ENCODE peak calls at places on chromosomes 3 and 15, in four cellular contexts. K is GM12878, I is HepG2, P is K562. V is an unnamed sample.

GRCh38 chr15:57861805-57862586 is 155.5 kb downstream of the POLR2M start:
- DNase-seq in K (no peak), I (no peak), P (no peak), V (no peak)

GRCh38 chr3:111321786-111322185 is 220.2 kb upstream of the CD96 start:
- DNase-seq in K (no peak), I (no peak), P (no peak), V (no peak)

GRCh38 chr3:46411271-46411670 is 4.2 kb downstream of the CCRL2 start:
- DNase-seq in K (no peak), I (no peak), P (no peak), V (no peak)

GRCh38 chr15:70171224-70171886 is 73.6 kb upstream of the TLE3 start:
- DNase-seq in K (no peak), I (no peak), P (no peak), V (no peak)

GRCh38 chr15:100900136-100900894 is 18.8 kb upstream of the LRRK1 start:
- DNase-seq in K (no peak), I (no peak), P (no peak), V (no peak)

GRCh38 chr3:62554264-62554799 is 181.0 kb upstream of the FEZF2 start:
- DNase-seq in K (no peak), I (peak), P (no peak), V (peak)

GRCh38 chr3:194779729-194780224 is 94.1 kb downstream of the FAM43A start:
- DNase-seq in K (no peak), I (peak), P (no peak), V (no peak)

GRCh38 chr3:21860657-21861056 is 109.6 kb upstream of the ZNF385D start:
- DNase-seq in K (no peak), I (no peak), P (no peak), V (no peak)

GRCh38 chr3:46673151-46674030 is 20.1 kb downstream of the ALS2CL start:
- DNase-seq in K (no peak), I (no peak), P (no peak), V (no peak)

GRCh38 chr15:54353726-54354125 is 375.5 kb downstream of the UNC13C start:
- DNase-seq in K (no peak), I (no peak), P (no peak), V (no peak)

GRCh38 chr3:36852071-36852470 is 87.7 kb upstream of the DCLK3 start:
- DNase-seq in K (no peak), I (no peak), P (no peak), V (no peak)

GRCh38 chr3:63051920-63052319 is 176.7 kb upstream of the CADPS start:
- DNase-seq in K (no peak), I (no peak), P (no peak), V (no peak)

GRCh38 chr3:150391200-150391599 is 16.9 kb upstream of the TSC22D2 start:
- DNase-seq in K (no peak), I (no peak), P (peak), V (no peak)

GRCh38 chr3:133487920-133488540 is 85.5 kb upstream of the CDV3 start:
- DNase-seq in K (no peak), I (peak), P (peak), V (no peak)

GRCh38 chr3:97990624-97991277 is 18.5 kb upstream of the RIOX2 start:
- DNase-seq in K (no peak), I (no peak), P (no peak), V (no peak)

GRCh38 chr15:59886476-59886875 is 117.6 kb upstream of the FOXB1 start:
- DNase-seq in K (no peak), I (no peak), P (no peak), V (no peak)

GRCh38 chr15:99452010-99452409 is 113.8 kb upstream of the MEF2A start:
- DNase-seq in K (no peak), I (no peak), P (no peak), V (no peak)

GRCh38 chr3:47897954-47898353 is 95.0 kb downstream of the DHX30 start:
- DNase-seq in K (no peak), I (no peak), P (no peak), V (no peak)

GRCh38 chr3:94456332-94456731 is 393.5 kb downstream of the NSUN3 start:
- DNase-seq in K (no peak), I (no peak), P (no peak), V (no peak)

GRCh38 chr15:79608041-79608440 is 175.9 kb downstream of the MINAR1 start:
- DNase-seq in K (no peak), I (no peak), P (no peak), V (no peak)

GRCh38 chr3:81013360-81013759 is 748.1 kb downstream of the GBE1 start:
- DNase-seq in K (no peak), I (no peak), P (no peak), V (no peak)

GRCh38 chr3:72950801-72951200 is 45.8 kb upstream of the PPP4R2 start:
- DNase-seq in K (no peak), I (peak), P (no peak), V (no peak)

GRCh38 chr3:56916697-56917336 is 115.1 kb upstream of the ARHGEF3 start:
- DNase-seq in K (no peak), I (no peak), P (no peak), V (no peak)

GRCh38 chr3:27628029-27628750 is 93.9 kb downstream of the EOMES start:
- DNase-seq in K (no peak), I (no peak), P (no peak), V (no peak)

GRCh38 chr15:60572462-60573214 is 93.7 kb upstream of the ICE2 start:
- DNase-seq in K (no peak), I (no peak), P (no peak), V (no peak)

GRCh38 chr3:98612587-98612986 is 19.2 kb upstream of the CPOX start:
- DNase-seq in K (no peak), I (peak), P (no peak), V (no peak)

GRCh38 chr3:129764090-129764489 is 129.4 kb downstream of the TMCC1 start:
- DNase-seq in K (no peak), I (peak), P (no peak), V (no peak)

GRCh38 chr3:179640469-179640868 is 12.4 kb upstream of the USP13 start:
- DNase-seq in K (no peak), I (no peak), P (no peak), V (no peak)

DNA sequence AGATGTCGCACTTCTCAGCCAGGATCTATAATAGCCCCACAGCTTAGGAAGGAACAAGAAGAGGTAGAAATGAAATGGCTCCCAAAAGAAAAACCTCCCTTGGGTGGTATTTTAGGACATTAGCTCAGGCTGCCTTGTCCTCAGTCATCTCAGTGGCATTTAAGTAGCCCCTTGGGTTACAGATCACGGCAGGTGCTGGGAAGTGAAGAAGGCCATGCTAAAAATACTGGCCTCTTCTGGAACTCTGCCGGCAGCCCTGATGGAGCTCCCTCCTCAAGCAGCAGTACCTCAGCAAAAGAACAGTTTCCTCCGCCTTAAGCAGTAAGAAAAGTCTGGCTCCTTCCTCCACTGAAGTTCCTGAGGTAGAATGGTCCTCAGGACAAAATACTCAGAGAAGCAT is 7.3 kb upstream of the TPM1 start:
- DNase-seq in K (no peak), I (no peak), P (no peak), V (no peak)
- TF ChIP-seq FOXK2 in K (no peak), I (no peak), P (no peak), V (no peak)

DNA sequence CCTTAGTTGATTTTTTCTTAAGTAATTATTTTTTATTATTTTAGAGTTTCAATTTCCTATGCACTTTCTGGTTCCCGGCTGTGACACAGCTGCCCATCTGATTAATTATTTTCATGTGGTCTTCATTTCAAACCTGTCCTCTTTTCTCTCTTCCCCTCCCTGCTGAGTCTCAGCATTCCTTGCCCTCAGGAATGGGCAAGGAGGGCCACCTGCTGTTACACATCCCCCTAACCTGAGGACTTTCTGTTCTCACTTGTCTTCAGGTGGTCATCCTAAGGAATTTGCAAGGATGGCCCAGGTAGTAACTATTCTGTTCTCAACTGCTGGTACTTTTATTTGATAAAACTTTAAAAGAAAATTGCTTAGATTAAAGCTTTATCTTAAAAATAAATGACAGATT is 545.0 kb downstream of the OTOL1 start:
- DNase-seq in K (no peak), I (no peak), P (no peak), V (no peak)
- TF ChIP-seq BHLHE40 in K (no peak), I (no peak), P (no peak), V (no peak)

GRCh38 chr3:38548154-38548931 is 52.2 kb downstream of the EXOG start:
- DNase-seq in K (no peak), I (no peak), P (no peak), V (no peak)

GRCh38 chr3:38549486-38549885 is 53.3 kb downstream of the EXOG start:
- DNase-seq in K (no peak), I (no peak), P (no peak), V (no peak)

GRCh38 chr3:38551026-38551832 is 55.1 kb downstream of the EXOG start:
- DNase-seq in K (no peak), I (no peak), P (no peak), V (no peak)

GRCh38 chr3:38549082-38549481 is 52.9 kb downstream of the EXOG start:
- DNase-seq in K (no peak), I (no peak), P (no peak), V (no peak)

DNA sequence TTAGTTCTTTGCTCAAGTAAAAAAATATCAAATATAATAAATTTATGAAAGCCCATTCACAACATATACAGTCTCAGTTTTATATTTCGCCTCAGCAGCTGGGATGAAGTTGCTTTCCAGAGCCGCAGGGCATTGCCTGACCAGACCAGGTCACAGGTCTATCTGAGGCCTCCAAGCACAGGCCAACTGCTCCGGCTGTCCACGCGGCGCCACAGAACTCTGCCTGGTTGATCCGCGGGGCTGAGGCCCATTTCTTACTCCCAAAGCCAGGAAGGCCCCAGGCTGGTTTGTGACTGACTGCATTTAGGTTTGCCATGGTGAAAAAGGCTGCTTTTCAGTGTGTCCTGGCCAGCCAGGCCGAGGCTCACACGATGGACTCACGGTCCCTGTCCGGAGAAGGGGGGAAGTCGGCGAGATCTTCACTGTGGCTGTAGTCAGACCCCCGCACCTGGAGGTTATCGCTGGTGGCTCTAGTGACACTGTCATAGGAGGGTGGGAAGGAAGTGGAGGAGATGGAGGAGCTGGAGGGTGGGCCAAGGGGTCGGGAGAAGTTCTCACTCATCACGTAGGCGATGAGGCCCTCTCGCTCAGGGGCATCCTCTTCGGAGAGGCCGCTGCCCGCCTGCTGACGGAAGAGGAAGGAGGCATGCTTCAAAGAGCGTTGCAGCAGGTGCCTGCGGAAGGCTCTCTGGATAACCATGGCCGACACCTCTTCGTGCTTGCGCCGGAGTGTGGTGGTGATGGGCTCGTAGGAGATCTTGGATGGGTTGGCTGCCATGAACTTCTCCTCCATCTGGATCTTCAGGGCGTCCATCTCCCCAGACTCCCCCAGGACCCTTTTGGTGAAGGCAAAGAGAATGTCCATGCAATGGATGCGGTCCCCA is 54.1 kb downstream of the EXOG start:
- DNase-seq in K (no peak), I (no peak), P (no peak), V (no peak)
- TF ChIP-seq FOXK2 in K (no peak), I (no peak), P (no peak), V (no peak)

GRCh38 chr3:59766165-59766872 is 716.5 kb upstream of the CFAP20DC start:
- DNase-seq in K (no peak), I (no peak), P (no peak), V (no peak)
- TF ChIP-seq BHLHE40 in K (no peak), I (no peak), P (no peak), V (no peak)

DNA sequence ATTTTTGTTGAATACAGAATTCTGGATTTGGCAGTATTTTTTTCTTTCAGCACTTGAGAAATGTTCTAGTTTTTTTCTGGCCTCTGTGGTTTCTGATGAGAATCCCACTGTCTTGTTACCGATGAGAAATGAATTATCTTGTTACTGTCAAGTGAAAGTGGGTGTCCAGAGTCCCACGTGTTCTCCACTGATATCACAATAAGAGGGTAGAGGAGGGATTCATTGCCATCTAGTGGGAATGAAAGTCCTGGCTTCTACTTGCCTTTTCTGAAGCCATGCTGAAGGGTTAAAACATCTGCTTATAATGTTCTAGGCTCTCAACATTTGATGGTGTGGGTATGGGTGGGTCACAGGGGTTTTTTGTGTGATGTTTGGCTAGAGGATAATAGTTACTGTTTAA is 66.1 kb downstream of the SEC22A start:
- DNase-seq in K (no peak), I (no peak), P (peak), V (no peak)
- TF ChIP-seq FOXK2 in K (no peak), I (no peak), P (no peak), V (no peak)